ENCODE peak calls at places on chromosomes 16 and 17, in six cellular contexts. S is NCI-H2081, E is lung microvascular endothelial cell, R is RCC 7860, U is activated T-helper 1 cell treated with Interleukin-2 at 50 U/mL for 16 hours, Q is NCI-H226. L is an unnamed sample.

GRCh38 chr16:19735074-19735867 is 17.2 kb downstream of the IQCK start:
- DNase-seq in U (no peak), S (no peak), Q (no peak), E (no peak), R (no peak), L (no peak)

GRCh38 chr17:44602390-44602789 is 45.1 kb downstream of the FZD2 start:
- DNase-seq in R (no peak), S (no peak), E (no peak), Q (no peak), U (no peak), L (no peak)

GRCh38 chr17:63035271-63035670 is 69.2 kb downstream of the TANC2 start:
- DNase-seq in Q (peak; percentile 64), S (no peak), R (peak; percentile 64), U (no peak), E (peak; percentile 28), L (no peak)

GRCh38 chr16:59701987-59702386 is 967.9 kb upstream of the GOT2 start:
- DNase-seq in E (no peak), Q (no peak), R (no peak), S (no peak), U (no peak), L (no peak)

GRCh38 chr16:1977875-1978268 is 3.4 kb downstream of the NOXO1 start:
- DNase-seq in U (no peak), E (no peak), S (no peak), Q (no peak), R (no peak), L (no peak)

GRCh38 chr17:57186231-57187019 is 69.9 kb upstream of the MSI2 start:
- DNase-seq in E (no peak), Q (no peak), R (no peak), S (no peak), U (no peak), L (peak; percentile 25)

GRCh38 chr16:46972429-46972970 is 974 bp downstream of the DNAJA2 start:
- DNase-seq in E (peak; percentile 27), U (no peak), Q (peak; percentile 23), S (no peak), R (peak; percentile 7), L (peak; percentile 20)

GRCh38 chr17:79464310-79465010 is 146.4 kb downstream of the RBFOX3 start:
- DNase-seq in Q (no peak), E (no peak), S (no peak), U (no peak), R (no peak), L (no peak)

GRCh38 chr17:80981062-80981902 is 10.4 kb upstream of the CHMP6 start:
- DNase-seq in R (no peak), S (no peak), E (no peak), Q (no peak), U (peak; percentile 25), L (no peak)

GRCh38 chr17:57875109-57876022 is 25.5 kb upstream of the MRPS23 start:
- DNase-seq in U (no peak), E (peak; percentile 98), S (no peak), R (peak; percentile 98), Q (peak; percentile 98), L (peak; percentile 98)

GRCh38 chr17:49580981-49581644 is 5.4 kb downstream of the NXPH3 start:
- DNase-seq in E (no peak), Q (no peak), S (no peak), R (no peak), U (no peak), L (no peak)

GRCh38 chr17:81659038-81659437 is 2.7 kb upstream of the PDE6G start:
- DNase-seq in S (no peak), R (no peak), Q (no peak), E (no peak), U (no peak), L (no peak)

GRCh38 chr16:26957283-26957859 is 109.4 kb upstream of the C16orf82 start:
- DNase-seq in E (no peak), U (no peak), S (no peak), R (no peak), Q (no peak), L (no peak)

GRCh38 chr16:23557779-23558330 is 328 bp downstream of the UBFD1 start:
- DNase-seq in E (peak; percentile 40), R (no peak), Q (no peak), U (no peak), S (no peak), L (no peak)

GRCh38 chr17:65593870-65594584 is 32.6 kb upstream of the AXIN2 start:
- DNase-seq in S (no peak), E (no peak), U (no peak), Q (no peak), R (no peak), L (no peak)

GRCh38 chr17:72358465-72358864 is 237.6 kb downstream of the SOX9 start:
- DNase-seq in R (peak; percentile 86), U (no peak), Q (peak; percentile 83), S (no peak), E (no peak), L (no peak)

GRCh38 chr17:65786479-65786878 is 225.0 kb upstream of the AXIN2 start:
- DNase-seq in E (no peak), S (no peak), Q (no peak), R (no peak), U (no peak), L (no peak)

GRCh38 chr17:58325289-58325726 is 3.3 kb downstream of the TSPOAP1 start:
- DNase-seq in E (no peak), Q (no peak), S (peak; percentile 23), U (no peak), R (no peak), L (no peak)

GRCh38 chr16:49659356-49659755 is 196.6 kb downstream of the ZNF423 start:
- DNase-seq in S (no peak), R (no peak), Q (no peak), U (no peak), E (no peak), L (no peak)

GRCh38 chr16:70430667-70431536 is 8.0 kb downstream of the ST3GAL2 start:
- DNase-seq in U (peak; percentile 27), S (no peak), Q (no peak), E (peak; percentile 62), R (peak; percentile 39), L (no peak)

GRCh38 chr17:81398855-81399451 is 3.7 kb downstream of the BAHCC1 start:
- DNase-seq in R (no peak), Q (no peak), U (no peak), S (no peak), E (no peak), L (peak; percentile 39)

GRCh38 chr17:68437979-68438877 is 19.1 kb downstream of the WIPI1 start:
- DNase-seq in Q (no peak), R (no peak), E (peak; percentile 72), U (no peak), S (no peak), L (peak; percentile 79)

GRCh38 chr16:29665294-29666077 is 2.4 kb downstream of the SPN start:
- DNase-seq in S (no peak), E (no peak), Q (no peak), U (no peak), R (no peak), L (no peak)

L was measured in endothelial cell of umbilical vein.